ENCODE peak calls at places on chromosomes 5 and 9, in eight cellular contexts. R, A, G, K, Q, L, O and U are unnamed samples.

GRCh38 chr5:143582869-143583268 is 179.4 kb upstream of the NR3C1 start:
- DNase-seq in R (no peak), K (no peak), A (peak), G (no peak), O (no peak), L (no peak), Q (no peak), U (no peak)

GRCh38 chr5:87361031-87361443 is 51.7 kb downstream of the CCNH start:
- DNase-seq in G (no peak), K (no peak), O (no peak), A (peak), R (no peak), L (peak), Q (no peak), U (no peak)

GRCh38 chr5:113036826-113037225 is 60.2 kb downstream of the DCP2 start:
- DNase-seq in K (no peak), R (no peak), O (no peak), G (no peak), L (no peak), Q (no peak), A (no peak), U (no peak)

GRCh38 chr9:29213374-29214161 is 1640.3 kb upstream of the C9orf72 start:
- DNase-seq in G (no peak), O (no peak), K (no peak), R (no peak), L (peak), Q (no peak), A (no peak), U (no peak)

GRCh38 chr5:7393921-7394799 is 1.8 kb upstream of the ADCY2 start:
- DNase-seq in A (no peak), Q (no peak), K (no peak), R (no peak), O (no peak), L (no peak), G (no peak), U (no peak)

GRCh38 chr9:72149231-72149975 is at the start of gene GDA:
- DNase-seq in K (no peak), R (no peak), L (no peak), O (no peak), G (peak), Q (no peak), A (no peak), U (no peak)

GRCh38 chr5:28391277-28391676 is 1352.9 kb upstream of the CDH9 start:
- DNase-seq in A (no peak), G (no peak), L (no peak), R (no peak), K (no peak), Q (no peak), O (no peak), U (no peak)

GRCh38 chr9:128249914-128250838 is 25.6 kb downstream of the GOLGA2 start:
- DNase-seq in G (peak), O (no peak), R (peak), K (peak), Q (peak), L (peak), A (peak), U (peak)

GRCh38 chr5:40503438-40503837 is 176.3 kb upstream of the PTGER4 start:
- DNase-seq in R (no peak), L (no peak), A (peak), Q (no peak), O (no peak), K (no peak), G (no peak), U (no peak)

GRCh38 chr9:99368341-99369326 is 146.6 kb downstream of the SEC61B start:
- DNase-seq in G (no peak), L (peak), O (no peak), R (peak), A (peak), Q (peak), K (no peak), U (no peak)

GRCh38 chr5:123487298-123487697 is 24.7 kb upstream of the CSNK1G3 start:
- DNase-seq in A (peak), K (no peak), Q (peak), R (no peak), O (no peak), G (no peak), L (peak), U (no peak)

GRCh38 chr9:89606567-89607311 is 1.9 kb downstream of the GADD45G start:
- DNase-seq in L (peak), G (no peak), K (peak), Q (peak), A (peak), R (peak), O (no peak), U (peak)

GRCh38 chr5:180216646-180217171 is 7.7 kb upstream of the RASGEF1C start:
- DNase-seq in R (no peak), G (no peak), L (no peak), O (no peak), Q (no peak), A (no peak), K (no peak), U (peak)

GRCh38 chr9:79651251-79651795 is 79.6 kb downstream of the TLE4 start:
- DNase-seq in G (no peak), Q (no peak), L (no peak), K (no peak), R (no peak), A (no peak), O (no peak), U (no peak)

GRCh38 chr5:38916802-38917201 is 71.0 kb downstream of the OSMR start:
- DNase-seq in A (no peak), R (no peak), Q (no peak), K (no peak), L (no peak), O (no peak), G (no peak), U (no peak)

GRCh38 chr9:91151014-91151740 is 210.5 kb downstream of the AUH start:
- DNase-seq in K (no peak), O (no peak), R (no peak), L (no peak), Q (no peak), G (no peak), A (peak), U (no peak)

GRCh38 chr9:120868339-120868675 is 8.7 kb downstream of the PHF19 start:
- DNase-seq in R (no peak), Q (no peak), K (no peak), L (no peak), O (no peak), A (peak), G (no peak), U (no peak)

GRCh38 chr5:96734871-96735325 is 72.7 kb downstream of the CAST start:
- DNase-seq in A (peak), O (no peak), R (no peak), G (no peak), K (no peak), Q (no peak), L (no peak), U (no peak)

GRCh38 chr5:91038180-91038808 is 344.8 kb downstream of the ARRDC3 start:
- DNase-seq in G (no peak), K (no peak), A (no peak), Q (no peak), R (peak), L (peak), O (no peak), U (no peak)

GRCh38 chr9:31119882-31120481 is 1264.5 kb upstream of the ACO1 start:
- DNase-seq in R (no peak), Q (peak), K (no peak), A (no peak), L (no peak), O (peak), G (peak), U (no peak)
- TF ChIP-seq CTCF in R (peak), Q (no peak), K (peak), A (peak), L (no peak), O (peak), G (peak), U (no peak)

DNA sequence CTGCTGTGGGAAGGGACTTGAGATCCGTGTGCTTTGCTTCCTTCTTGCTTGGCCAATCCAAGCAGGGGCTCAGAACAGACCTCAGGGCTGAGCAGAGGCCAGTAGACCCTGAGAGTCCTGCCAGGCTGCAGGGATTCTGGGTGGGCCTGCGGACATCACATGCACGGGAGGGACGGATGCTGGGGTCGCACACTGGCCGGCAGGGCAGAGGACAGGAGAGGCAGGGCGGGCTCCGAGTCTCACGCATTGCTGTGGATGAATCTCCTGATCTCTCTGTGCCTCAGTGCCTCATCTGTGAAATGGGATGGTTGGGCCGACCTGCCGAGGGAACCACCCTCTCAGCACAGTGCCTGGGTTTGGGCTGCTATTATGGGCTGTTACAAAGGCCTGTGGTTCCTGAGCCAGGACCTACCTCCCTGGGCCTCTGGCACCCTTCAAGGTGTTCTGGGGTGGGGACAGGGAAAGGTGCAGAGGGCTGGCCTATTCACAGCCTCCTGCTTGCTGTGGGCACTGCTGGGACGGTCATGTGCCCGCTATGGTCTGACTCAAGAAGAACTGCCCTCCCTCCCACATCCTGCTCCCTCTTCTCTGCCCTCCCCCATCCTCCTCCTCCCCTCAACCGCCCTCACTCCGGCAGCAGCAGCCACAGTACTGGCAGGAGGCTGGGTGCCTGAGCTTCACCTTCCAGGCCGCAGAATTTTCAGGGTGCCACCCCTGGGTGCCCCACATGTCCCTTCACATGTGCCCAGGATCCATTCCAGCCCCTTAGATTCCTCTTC is 43.3 kb downstream of the NCS1 start:
- DNase-seq in Q (no peak), L (no peak), O (no peak), G (no peak), R (peak), K (no peak), A (peak), U (no peak)
- TF ChIP-seq POLR2A in Q (no peak), L (no peak), O (no peak), G (no peak), R (no peak), K (no peak), A (no peak), U (no peak)

GRCh38 chr5:133347039-133347438 is 265.3 kb downstream of the FSTL4 start:
- DNase-seq in Q (no peak), L (no peak), K (no peak), O (peak), G (peak), R (no peak), A (no peak), U (no peak)
- TF ChIP-seq CTCF in Q (no peak), L (no peak), K (no peak), O (peak), G (peak), R (no peak), A (no peak), U (no peak)

GRCh38 chr9:21096172-21096900 is 18.6 kb upstream of the IFNB1 start:
- DNase-seq in O (no peak), R (no peak), Q (no peak), A (peak), K (no peak), L (no peak), G (no peak), U (no peak)
- TF ChIP-seq POLR2A in O (no peak), R (no peak), Q (no peak), A (no peak), K (no peak), L (no peak), G (no peak), U (no peak)

GRCh38 chr9:92686954-92687353 is 17.0 kb upstream of the IPPK start:
- DNase-seq in O (peak), G (no peak), R (no peak), A (no peak), Q (no peak), K (no peak), L (no peak), U (peak)
- TF ChIP-seq CTCF in O (peak), G (peak), R (no peak), A (peak), Q (no peak), K (no peak), L (no peak), U (no peak)

GRCh38 chr9:94993141-94993820 is 266.8 kb downstream of the AOPEP start:
- DNase-seq in G (no peak), Q (no peak), A (no peak), K (no peak), O (peak), L (no peak), R (no peak), U (no peak)

GRCh38 chr9:94993821-94994165 is 267.3 kb downstream of the AOPEP start:
- DNase-seq in R (no peak), O (no peak), G (no peak), A (no peak), L (no peak), Q (no peak), K (no peak), U (no peak)

GRCh38 chr9:94996638-94997037 is 270.1 kb downstream of the AOPEP start:
- DNase-seq in Q (no peak), R (no peak), A (no peak), O (no peak), G (no peak), K (no peak), L (no peak), U (no peak)

GRCh38 chr9:94997727-94998126 is 271.2 kb downstream of the AOPEP start:
- DNase-seq in O (no peak), Q (no peak), G (no peak), R (no peak), A (no peak), L (no peak), K (no peak), U (no peak)

DNA sequence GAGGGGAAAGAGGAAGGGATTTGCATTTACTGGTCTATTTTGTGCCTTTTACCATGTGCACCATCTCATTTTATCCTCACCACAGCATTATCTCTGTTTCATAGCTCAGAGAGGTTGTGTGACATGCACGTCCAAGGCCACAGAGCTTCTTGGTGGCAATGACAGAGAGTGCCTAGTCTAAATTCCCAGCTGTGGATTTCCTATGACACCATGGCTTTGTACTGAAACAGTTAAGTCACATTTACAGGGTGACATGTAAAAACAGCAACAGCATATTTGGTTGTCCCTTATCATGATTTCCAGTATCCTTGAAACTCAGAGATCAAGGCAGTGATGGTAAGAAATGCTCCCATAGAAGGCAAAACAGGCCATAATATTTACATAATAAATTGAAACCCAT is 268.8 kb downstream of the AOPEP start:
- DNase-seq in Q (no peak), L (no peak), K (no peak), R (no peak), O (no peak), G (no peak), A (no peak), U (no peak)
- TF ChIP-seq POLR2A in Q (no peak), L (no peak), K (no peak), R (no peak), O (no peak), G (no peak), A (no peak), U (no peak)

GRCh38 chr5:103375356-103375755 is 116.8 kb downstream of the MACIR start:
- DNase-seq in Q (no peak), G (no peak), A (peak), R (no peak), L (no peak), O (no peak), K (no peak), U (no peak)
- TF ChIP-seq CTCF in Q (no peak), G (peak), A (no peak), R (no peak), L (no peak), O (no peak), K (no peak), U (no peak)